ENCODE peak calls at places on chromosomes 12 and 14, in nine cellular contexts. G is tibial nerve, I is Caco-2, Y is upper lobe of left lung, W is left ventricle myocardium inferior, N is IMR-90, J is kidney, C is tibial artery, Z is Karpas-422. O is an unnamed sample.

GRCh38 chr12:109795023-109795422 is 38.2 kb downstream of the TRPV4 start:
- DNase-seq in G (no peak), I (no peak), Y (no peak), W (no peak), N (peak), J (no peak), C (no peak), Z (no peak), O (peak)

GRCh38 chr12:101567918-101568317 is 26.9 kb upstream of the MYBPC1 start:
- DNase-seq in G (no peak), I (no peak), Y (no peak), W (no peak), N (no peak), J (no peak), C (no peak), Z (no peak), O (no peak)

GRCh38 chr14:90408713-90409112 is 11.9 kb downstream of the CALM1 start:
- DNase-seq in G (no peak), I (no peak), Y (no peak), W (no peak), N (peak), J (no peak), C (no peak), Z (no peak), O (peak)

GRCh38 chr12:12786716-12787601 is 1.5 kb downstream of the APOLD1 start:
- DNase-seq in G (peak), I (peak), Y (peak), W (peak), N (peak), J (peak), C (peak), Z (peak), O (peak)

GRCh38 chr14:104591031-104591430 is 11.5 kb downstream of the C14orf180 start:
- DNase-seq in G (no peak), I (no peak), Y (no peak), W (no peak), N (no peak), J (peak), C (no peak), Z (no peak), O (no peak)

GRCh38 chr12:21989819-21990412 is 48.7 kb upstream of the ABCC9 start:
- DNase-seq in G (peak), I (no peak), Y (no peak), W (no peak), N (peak), J (no peak), C (no peak), Z (peak), O (no peak)

GRCh38 chr12:128381961-128382360 is 115.0 kb downstream of the TMEM132C start:
- DNase-seq in G (no peak), I (no peak), Y (no peak), W (no peak), N (no peak), J (no peak), C (no peak), Z (no peak), O (no peak)

GRCh38 chr14:64038857-64039542 is 186.2 kb downstream of the SYNE2 start:
- DNase-seq in G (no peak), I (no peak), Y (no peak), W (no peak), N (peak), J (no peak), C (no peak), Z (no peak), O (no peak)

GRCh38 chr14:87386453-87386980 is 606.5 kb downstream of the GALC start:
- DNase-seq in G (no peak), I (no peak), Y (no peak), W (no peak), N (no peak), J (no peak), C (no peak), Z (peak), O (no peak)

GRCh38 chr12:53476769-53477209 is 22.5 kb downstream of the MAP3K12 start:
- DNase-seq in G (no peak), I (no peak), Y (no peak), W (no peak), N (no peak), J (no peak), C (no peak), Z (peak), O (peak)

GRCh38 chr12:55757701-55758100 is 14.8 kb downstream of the GDF11 start:
- DNase-seq in G (no peak), I (no peak), Y (no peak), W (no peak), N (no peak), J (no peak), C (no peak), Z (no peak), O (no peak)

DNA sequence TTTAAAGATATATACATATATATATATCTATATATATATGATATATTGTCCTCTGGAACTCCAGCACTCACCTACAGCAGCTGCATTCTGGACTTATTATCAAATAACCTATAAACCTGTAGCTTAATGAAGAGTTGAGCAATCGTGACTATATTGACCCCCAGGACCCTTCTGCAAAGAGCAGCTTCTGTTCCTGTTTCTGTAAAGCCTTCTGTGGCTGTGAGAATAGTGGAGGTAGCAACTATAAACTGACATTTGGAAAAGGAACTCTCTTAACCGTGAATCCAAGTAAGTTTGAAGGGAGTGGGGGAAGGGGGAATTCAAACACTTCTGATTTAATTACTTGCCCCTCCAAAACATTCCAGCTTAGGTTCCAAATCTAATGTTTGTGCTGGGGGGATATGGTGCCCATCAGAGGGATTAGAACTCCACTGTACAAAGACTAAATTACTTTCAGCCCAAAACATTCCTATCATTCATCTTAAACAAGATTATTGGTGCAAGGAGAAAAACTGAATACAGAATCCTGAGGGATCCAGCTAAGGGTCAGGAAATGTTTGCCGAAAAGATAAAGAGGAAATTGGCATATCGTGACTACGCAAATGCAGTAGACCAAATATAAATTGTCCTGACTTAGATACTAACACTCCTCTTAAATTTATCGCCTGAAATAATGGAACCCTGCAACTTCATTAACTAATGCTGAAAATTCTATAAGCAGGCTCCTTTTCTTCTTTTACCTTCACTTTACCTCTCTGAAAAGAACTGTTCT is 106.1 kb downstream of the DAD1 start:
- DNase-seq in G (no peak), I (no peak), Y (no peak), W (no peak), N (no peak), J (no peak), C (no peak), Z (no peak), O (no peak)
- H3K4me3 ChIP-seq in G (no peak), I (no peak), Y (no peak), W (peak), N (no peak), J (no peak), C (no peak), Z (no peak), O (no peak)

GRCh38 chr14:35346738-35347322 is 54.6 kb downstream of the PSMA6 start:
- DNase-seq in G (no peak), I (no peak), Y (peak), W (no peak), N (no peak), J (no peak), C (no peak), Z (no peak), O (no peak)

GRCh38 chr14:35343709-35344474 is 51.7 kb downstream of the PSMA6 start:
- DNase-seq in G (no peak), I (no peak), Y (peak), W (no peak), N (no peak), J (no peak), C (no peak), Z (no peak), O (no peak)

GRCh38 chr14:35349966-35350365 is 54.6 kb downstream of the NFKBIA start:
- DNase-seq in G (no peak), I (no peak), Y (no peak), W (no peak), N (no peak), J (no peak), C (no peak), Z (no peak), O (no peak)

GRCh38 chr14:35349496-35349895 is 55.1 kb downstream of the NFKBIA start:
- DNase-seq in G (no peak), I (no peak), Y (no peak), W (no peak), N (no peak), J (no peak), C (no peak), Z (no peak), O (no peak)

DNA sequence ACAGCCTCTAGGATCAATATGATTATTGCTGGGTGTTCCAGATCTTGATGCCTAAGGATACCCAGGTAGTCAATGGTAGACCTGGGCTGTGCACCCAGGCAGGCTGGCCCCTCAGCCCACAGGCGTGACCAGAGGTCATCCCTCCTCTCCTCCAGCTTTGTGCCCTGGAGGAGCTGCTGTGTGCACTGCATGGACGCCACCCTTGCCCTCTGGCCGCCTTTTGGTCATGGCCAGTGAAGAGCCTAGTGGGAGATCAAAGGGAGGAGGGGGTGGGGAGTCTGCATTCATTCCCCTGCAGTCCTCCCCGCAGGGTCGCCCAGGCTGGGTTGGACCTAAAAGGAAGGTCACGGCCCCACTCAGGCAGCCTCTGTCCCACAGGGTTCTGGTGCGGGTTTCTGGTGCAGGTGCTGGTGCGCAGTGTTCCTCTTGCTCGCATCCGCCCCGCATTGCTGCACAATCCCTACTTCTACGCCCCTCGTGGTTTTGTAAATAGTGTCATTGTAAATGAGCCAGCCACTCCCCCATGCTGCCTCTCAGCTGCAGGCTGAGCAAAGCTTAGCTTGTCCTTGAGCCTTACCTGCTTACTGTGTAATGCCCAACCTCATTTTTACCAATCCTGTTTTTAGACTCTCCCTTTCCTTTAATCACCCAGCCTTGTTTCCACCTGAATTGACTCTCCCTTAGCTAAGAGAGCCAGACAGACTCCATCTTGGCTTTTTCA is 55.3 kb downstream of the PSMA6 start:
- DNase-seq in G (no peak), I (no peak), Y (peak), W (no peak), N (no peak), J (no peak), C (no peak), Z (no peak), O (no peak)
- H3K4me3 ChIP-seq in G (no peak), I (no peak), Y (no peak), W (no peak), N (no peak), J (no peak), C (no peak), Z (no peak), O (no peak)

GRCh38 chr12:44672042-44672441 is 204.1 kb downstream of the NELL2 start:
- DNase-seq in G (no peak), I (no peak), Y (no peak), W (no peak), N (no peak), J (no peak), C (no peak), Z (no peak), O (no peak)
- H3K4me3 ChIP-seq in G (no peak), I (no peak), Y (no peak), W (no peak), N (no peak), J (no peak), C (no peak), Z (no peak), O (no peak)

DNA sequence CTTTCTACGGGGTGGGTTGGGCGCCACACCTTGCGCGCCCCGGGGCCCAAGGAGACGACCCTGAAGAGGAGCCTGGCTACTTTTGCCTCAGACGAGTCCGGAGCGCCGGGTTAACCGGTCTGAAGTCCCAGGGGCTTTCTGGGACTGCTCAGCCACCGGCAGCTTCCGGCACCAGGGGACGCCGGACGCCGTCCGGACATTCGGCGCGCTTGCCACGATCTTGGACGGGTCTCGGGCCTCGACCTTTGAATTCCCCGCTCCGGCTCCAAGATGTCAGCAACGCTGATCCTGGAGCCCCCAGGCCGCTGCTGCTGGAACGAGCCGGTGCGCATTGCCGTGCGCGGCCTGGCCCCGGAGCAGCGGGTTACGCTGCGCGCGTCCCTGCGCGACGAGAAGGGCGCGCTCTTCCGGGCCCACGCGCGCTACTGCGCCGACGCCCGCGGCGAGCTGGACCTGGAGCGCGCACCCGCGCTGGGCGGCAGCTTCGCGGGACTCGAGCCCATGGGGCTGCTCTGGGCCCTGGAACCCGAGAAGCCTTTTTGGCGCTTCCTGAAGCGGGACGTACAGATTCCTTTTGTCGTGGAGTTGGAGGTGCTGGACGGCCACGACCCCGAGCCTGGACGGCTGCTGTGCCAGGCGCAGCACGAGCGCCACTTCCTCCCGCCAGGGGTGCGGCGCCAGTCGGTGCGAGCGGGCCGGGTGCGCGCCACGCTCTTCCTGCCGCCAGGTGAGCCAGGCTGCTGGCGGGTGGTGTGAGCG is at the start of gene ACOT4:
- DNase-seq in G (no peak), I (peak), Y (peak), W (peak), N (peak), J (peak), C (no peak), Z (peak), O (peak)
- H3K4me3 ChIP-seq in G (peak), I (peak), Y (peak), W (peak), N (peak), J (peak), C (peak), Z (peak), O (peak)

DNA sequence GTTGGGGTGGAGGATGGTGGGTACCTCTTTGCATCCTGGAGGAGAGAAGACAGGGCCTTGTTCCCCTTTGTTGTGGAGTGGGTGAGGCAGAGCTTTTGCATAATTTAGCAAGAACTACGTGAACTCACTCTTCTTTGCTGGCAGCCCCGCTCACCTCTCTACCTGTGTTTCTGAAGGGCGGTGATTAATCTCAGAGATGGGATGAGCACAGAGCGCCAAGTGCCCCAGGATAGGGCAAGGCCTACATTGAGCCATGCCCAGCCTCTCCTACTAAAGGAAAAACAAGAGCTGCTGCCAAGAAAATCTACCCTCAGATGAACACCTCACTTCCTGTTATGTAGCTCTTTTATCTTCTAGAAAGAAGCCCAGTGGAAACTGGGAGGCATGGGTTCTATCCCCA is 1120.0 kb downstream of the VRK1 start:
- DNase-seq in G (no peak), I (no peak), Y (no peak), W (no peak), N (no peak), J (no peak), C (no peak), Z (no peak), O (no peak)
- H3K4me3 ChIP-seq in G (no peak), I (no peak), Y (no peak), W (no peak), N (no peak), J (no peak), C (no peak), Z (no peak), O (no peak)

DNA sequence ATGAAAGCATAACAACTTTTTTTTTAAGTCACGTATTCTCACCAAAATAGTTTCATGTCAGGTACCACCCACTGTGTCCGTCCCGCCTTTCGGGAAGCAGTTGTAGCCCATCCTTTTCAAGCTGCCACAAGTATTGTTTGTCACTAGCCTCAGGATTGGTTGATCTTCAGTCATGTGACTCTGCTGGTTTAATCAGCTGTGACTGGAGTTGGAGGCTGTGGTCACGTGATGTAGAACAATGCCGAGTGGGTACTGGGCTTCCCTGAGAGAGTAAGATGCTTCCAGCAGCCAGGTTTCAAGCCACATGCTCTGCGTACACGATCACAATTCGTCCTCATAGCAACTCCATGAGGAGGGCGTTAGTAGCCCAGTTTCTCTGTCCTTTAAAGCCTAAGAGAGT is 83.0 kb upstream of the WSCD2 start:
- DNase-seq in G (no peak), I (no peak), Y (no peak), W (no peak), N (no peak), J (no peak), C (no peak), Z (no peak), O (no peak)
- H3K4me3 ChIP-seq in G (no peak), I (no peak), Y (no peak), W (no peak), N (no peak), J (no peak), C (no peak), Z (no peak), O (no peak)

GRCh38 chr12:15590180-15590826 is 198.9 kb downstream of the EPS8 start:
- DNase-seq in G (peak), I (peak), Y (peak), W (no peak), N (peak), J (no peak), C (no peak), Z (peak), O (peak)
- H3K4me3 ChIP-seq in G (peak), I (peak), Y (peak), W (peak), N (peak), J (peak), C (peak), Z (no peak), O (peak)